ENCODE peak calls at places on chromosome 4, in six cellular contexts. One of them, this sample, is unnamed.

GRCh38 chr4:17165256-17165655 is 266.8 kb upstream of the LDB2 start:
- DNase-seq in fibroblast of mammary gland: peak; percentile 72
- DNase-seq in pancreas: no peak
- DNase-seq in chondrocyte: no peak
- DNase-seq in AG04450: no peak
- DNase-seq in astrocyte of the spinal cord: no peak
- DNase-seq in this sample: no peak

GRCh38 chr4:78781086-78781630 is 5.0 kb downstream of the BMP2K start:
- DNase-seq in fibroblast of mammary gland: peak; percentile 23
- DNase-seq in pancreas: no peak
- DNase-seq in chondrocyte: no peak
- DNase-seq in AG04450: no peak
- DNase-seq in astrocyte of the spinal cord: no peak
- DNase-seq in this sample: no peak

GRCh38 chr4:164307262-164307661 is 446.7 kb upstream of the SMIM31 start:
- DNase-seq in fibroblast of mammary gland: no peak
- DNase-seq in pancreas: no peak
- DNase-seq in chondrocyte: no peak
- DNase-seq in AG04450: no peak
- DNase-seq in astrocyte of the spinal cord: no peak
- DNase-seq in this sample: no peak

GRCh38 chr4:79700356-79700755 is 292.3 kb upstream of the GK2 start:
- DNase-seq in fibroblast of mammary gland: no peak
- DNase-seq in pancreas: no peak
- DNase-seq in chondrocyte: no peak
- DNase-seq in AG04450: no peak
- DNase-seq in astrocyte of the spinal cord: no peak
- DNase-seq in this sample: no peak

GRCh38 chr4:4182835-4183568 is 43.7 kb downstream of the OTOP1 start:
- DNase-seq in fibroblast of mammary gland: peak; percentile 10
- DNase-seq in pancreas: no peak
- DNase-seq in chondrocyte: no peak
- DNase-seq in AG04450: no peak
- DNase-seq in astrocyte of the spinal cord: no peak
- DNase-seq in this sample: no peak

GRCh38 chr4:112448211-112448745 is 67.7 kb downstream of the NEUROG2 start:
- DNase-seq in fibroblast of mammary gland: peak; percentile 18
- DNase-seq in pancreas: no peak
- DNase-seq in chondrocyte: no peak
- DNase-seq in AG04450: no peak
- DNase-seq in astrocyte of the spinal cord: no peak
- DNase-seq in this sample: no peak

GRCh38 chr4:129362685-129363274 is 266.8 kb downstream of the C4orf33 start:
- DNase-seq in fibroblast of mammary gland: peak; percentile 80
- DNase-seq in pancreas: no peak
- DNase-seq in chondrocyte: no peak
- DNase-seq in AG04450: peak; percentile 37
- DNase-seq in astrocyte of the spinal cord: peak; percentile 79
- DNase-seq in this sample: no peak

GRCh38 chr4:165378763-165379631 is at the start of gene CPE:
- DNase-seq in fibroblast of mammary gland: peak; percentile 63
- DNase-seq in pancreas: peak; percentile 93
- DNase-seq in chondrocyte: peak; percentile 96
- DNase-seq in AG04450: no peak
- DNase-seq in astrocyte of the spinal cord: peak; percentile 83
- DNase-seq in this sample: peak; percentile 85

GRCh38 chr4:7226993-7227392 is 34.7 kb downstream of the SORCS2 start:
- DNase-seq in fibroblast of mammary gland: no peak
- DNase-seq in pancreas: no peak
- DNase-seq in chondrocyte: no peak
- DNase-seq in AG04450: no peak
- DNase-seq in astrocyte of the spinal cord: no peak
- DNase-seq in this sample: no peak

GRCh38 chr4:187172340-187172761 is 448.7 kb upstream of the FAT1 start:
- DNase-seq in fibroblast of mammary gland: peak; percentile 78
- DNase-seq in pancreas: no peak
- DNase-seq in chondrocyte: no peak
- DNase-seq in AG04450: no peak
- DNase-seq in astrocyte of the spinal cord: peak; percentile 52
- DNase-seq in this sample: no peak

GRCh38 chr4:55754754-55755350 is 64.7 kb upstream of the EXOC1L start:
- DNase-seq in fibroblast of mammary gland: peak; percentile 80
- DNase-seq in pancreas: no peak
- DNase-seq in chondrocyte: no peak
- DNase-seq in AG04450: no peak
- DNase-seq in astrocyte of the spinal cord: peak; percentile 47
- DNase-seq in this sample: no peak

DNA sequence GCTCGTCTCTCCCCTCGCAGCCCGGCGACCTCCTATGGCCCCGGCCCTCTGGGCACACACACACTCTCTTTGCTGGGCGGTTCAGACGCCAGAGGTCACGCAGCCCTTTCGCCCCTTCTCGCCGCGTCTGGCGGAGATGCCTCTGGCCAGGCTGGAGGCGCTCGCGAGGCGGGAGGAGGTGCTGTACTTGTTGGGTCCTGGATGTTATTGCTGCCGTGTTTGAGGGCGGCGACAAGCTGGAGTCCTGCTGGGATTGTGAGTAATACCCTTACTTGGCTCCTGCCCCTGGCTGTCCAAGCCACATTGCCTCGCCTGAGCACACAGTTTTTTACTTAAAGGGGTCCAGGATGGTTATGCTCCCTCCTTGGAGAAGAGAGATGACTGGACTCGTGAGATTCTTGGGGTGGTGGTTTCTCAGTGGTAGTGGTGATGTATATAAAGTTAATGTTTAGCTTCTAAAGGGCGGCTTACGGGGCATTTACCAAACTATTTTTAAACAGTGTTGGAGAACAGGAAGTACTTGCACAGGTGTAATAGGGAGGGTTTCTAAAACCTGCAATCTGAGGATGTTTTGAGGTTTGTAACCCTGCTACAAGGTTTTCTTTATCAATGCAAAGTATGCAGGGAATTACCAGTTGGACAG is 572 bp downstream of the USP53 start:
- DNase-seq in fibroblast of mammary gland: peak; percentile 95
- DNase-seq in pancreas: peak; percentile 93
- DNase-seq in chondrocyte: peak; percentile 96
- DNase-seq in AG04450: peak; percentile 75
- DNase-seq in astrocyte of the spinal cord: peak; percentile 97
- DNase-seq in this sample: peak; percentile 94
- TF ChIP-seq CTCF in fibroblast of mammary gland: peak; percentile 34
- TF ChIP-seq CTCF in pancreas: no peak
- TF ChIP-seq CTCF in chondrocyte: peak; percentile 73
- TF ChIP-seq CTCF in AG04450: peak; percentile 42
- TF ChIP-seq CTCF in astrocyte of the spinal cord: peak; percentile 55
- TF ChIP-seq CTCF in this sample: no peak

GRCh38 chr4:57064811-57065711 is 45.1 kb downstream of the IGFBP7 start:
- DNase-seq in fibroblast of mammary gland: peak; percentile 96
- DNase-seq in pancreas: no peak
- DNase-seq in chondrocyte: no peak
- DNase-seq in AG04450: peak; percentile 84
- DNase-seq in astrocyte of the spinal cord: peak; percentile 96
- DNase-seq in this sample: no peak
- TF ChIP-seq CTCF in fibroblast of mammary gland: no peak
- TF ChIP-seq CTCF in pancreas: no peak
- TF ChIP-seq CTCF in chondrocyte: peak; percentile 31
- TF ChIP-seq CTCF in AG04450: no peak
- TF ChIP-seq CTCF in astrocyte of the spinal cord: no peak
- TF ChIP-seq CTCF in this sample: no peak

GRCh38 chr4:2281575-2282343 is 19.9 kb upstream of the MXD4 start:
- DNase-seq in fibroblast of mammary gland: no peak
- DNase-seq in pancreas: peak; percentile 16
- DNase-seq in chondrocyte: no peak
- DNase-seq in AG04450: no peak
- DNase-seq in astrocyte of the spinal cord: no peak
- DNase-seq in this sample: peak; percentile 90

GRCh38 chr4:2277956-2278355 is 16.0 kb upstream of the MXD4 start:
- DNase-seq in fibroblast of mammary gland: no peak
- DNase-seq in pancreas: no peak
- DNase-seq in chondrocyte: no peak
- DNase-seq in AG04450: no peak
- DNase-seq in astrocyte of the spinal cord: no peak
- DNase-seq in this sample: peak; percentile 12

GRCh38 chr4:2284161-2284933 is 22.4 kb upstream of the MXD4 start:
- DNase-seq in fibroblast of mammary gland: no peak
- DNase-seq in pancreas: peak; percentile 32
- DNase-seq in chondrocyte: no peak
- DNase-seq in AG04450: no peak
- DNase-seq in astrocyte of the spinal cord: no peak
- DNase-seq in this sample: peak; percentile 66

GRCh38 chr4:2283199-2283711 is 21.3 kb upstream of the MXD4 start:
- DNase-seq in fibroblast of mammary gland: no peak
- DNase-seq in pancreas: no peak
- DNase-seq in chondrocyte: no peak
- DNase-seq in AG04450: no peak
- DNase-seq in astrocyte of the spinal cord: no peak
- DNase-seq in this sample: peak; percentile 1

DNA sequence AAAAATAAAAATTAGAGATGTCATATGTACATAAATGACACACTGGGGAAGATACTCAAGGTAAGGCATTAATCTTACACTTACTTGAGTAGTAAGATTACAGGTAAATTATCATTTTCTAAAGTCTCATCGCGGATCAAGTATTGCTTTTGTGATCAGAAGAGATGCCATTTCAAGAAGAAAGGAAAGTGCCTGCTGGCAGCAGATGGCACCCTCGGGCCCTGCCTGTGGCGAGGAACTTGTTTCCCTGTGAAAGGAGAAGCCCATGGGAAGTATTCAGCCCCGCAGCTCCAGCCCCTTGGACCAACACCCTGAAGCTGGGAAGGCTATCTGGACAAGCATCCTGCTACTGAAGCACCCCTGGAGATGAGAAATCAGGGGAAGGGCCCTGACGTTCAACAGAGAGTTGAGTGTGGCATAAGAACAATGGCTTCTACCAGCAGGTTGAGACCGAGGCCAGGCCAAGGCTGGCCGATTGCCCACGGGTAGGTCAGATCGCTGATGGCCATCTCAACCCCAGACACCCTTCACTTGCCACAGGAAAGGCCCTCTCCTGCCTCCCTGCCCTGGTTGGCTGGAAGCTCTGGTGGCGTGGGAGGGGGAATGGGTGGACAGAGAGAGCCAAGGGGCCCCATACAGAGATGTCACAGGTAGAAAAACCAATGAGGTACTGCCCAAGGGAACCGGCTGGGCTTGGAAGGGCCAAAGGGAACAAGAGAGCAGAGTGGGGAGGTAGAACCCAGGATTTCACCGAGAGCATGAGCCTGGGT is 18.8 kb upstream of the MXD4 start:
- DNase-seq in fibroblast of mammary gland: no peak
- DNase-seq in pancreas: peak; percentile 32
- DNase-seq in chondrocyte: no peak
- DNase-seq in AG04450: no peak
- DNase-seq in astrocyte of the spinal cord: no peak
- DNase-seq in this sample: peak; percentile 69
- TF ChIP-seq CTCF in fibroblast of mammary gland: peak; percentile 5
- TF ChIP-seq CTCF in pancreas: no peak
- TF ChIP-seq CTCF in chondrocyte: peak; percentile 58
- TF ChIP-seq CTCF in AG04450: no peak
- TF ChIP-seq CTCF in astrocyte of the spinal cord: no peak
- TF ChIP-seq CTCF in this sample: no peak

GRCh38 chr4:118798658-118799057 is 37.3 kb downstream of the SEC24D start:
- DNase-seq in fibroblast of mammary gland: no peak
- DNase-seq in pancreas: no peak
- DNase-seq in chondrocyte: no peak
- DNase-seq in AG04450: no peak
- DNase-seq in astrocyte of the spinal cord: no peak
- DNase-seq in this sample: no peak
- TF ChIP-seq CTCF in fibroblast of mammary gland: peak; percentile 16
- TF ChIP-seq CTCF in pancreas: peak; percentile 10
- TF ChIP-seq CTCF in chondrocyte: peak; percentile 52
- TF ChIP-seq CTCF in AG04450: peak; percentile 9
- TF ChIP-seq CTCF in astrocyte of the spinal cord: peak; percentile 17
- TF ChIP-seq CTCF in this sample: no peak

DNA sequence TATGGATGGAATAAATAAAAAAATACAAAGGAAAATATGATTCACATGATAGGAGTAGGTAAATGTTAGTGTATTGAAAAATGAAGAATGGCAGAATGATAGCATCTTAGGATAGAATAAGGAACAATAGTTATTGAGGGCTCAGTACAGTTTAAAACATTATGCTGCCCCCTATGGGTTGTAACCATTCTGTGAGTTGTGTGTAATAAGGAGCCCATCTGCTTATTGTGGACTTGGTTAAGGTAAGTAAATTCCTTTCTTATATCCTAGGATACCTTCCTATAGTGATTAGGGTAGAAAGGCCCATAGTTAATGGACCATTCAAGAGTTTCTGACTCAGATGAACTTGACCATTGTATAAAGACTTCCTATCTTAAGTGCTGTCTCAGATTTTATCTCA is 195.8 kb downstream of the PDHA2 start:
- DNase-seq in fibroblast of mammary gland: peak; percentile 19
- DNase-seq in pancreas: no peak
- DNase-seq in chondrocyte: no peak
- DNase-seq in AG04450: no peak
- DNase-seq in astrocyte of the spinal cord: no peak
- DNase-seq in this sample: no peak
- TF ChIP-seq CTCF in fibroblast of mammary gland: peak; percentile 21
- TF ChIP-seq CTCF in pancreas: no peak
- TF ChIP-seq CTCF in chondrocyte: peak; percentile 70
- TF ChIP-seq CTCF in AG04450: peak; percentile 16
- TF ChIP-seq CTCF in astrocyte of the spinal cord: peak; percentile 14
- TF ChIP-seq CTCF in this sample: no peak

GRCh38 chr4:5980436-5981155 is 37.6 kb downstream of the C4orf50 start:
- DNase-seq in fibroblast of mammary gland: peak; percentile 5
- DNase-seq in pancreas: no peak
- DNase-seq in chondrocyte: no peak
- DNase-seq in AG04450: no peak
- DNase-seq in astrocyte of the spinal cord: no peak
- DNase-seq in this sample: no peak
- TF ChIP-seq CTCF in fibroblast of mammary gland: peak; percentile 8
- TF ChIP-seq CTCF in pancreas: no peak
- TF ChIP-seq CTCF in chondrocyte: no peak
- TF ChIP-seq CTCF in AG04450: no peak
- TF ChIP-seq CTCF in astrocyte of the spinal cord: no peak
- TF ChIP-seq CTCF in this sample: no peak

GRCh38 chr4:169619958-169620845 is at the start of gene CLCN3:
- DNase-seq in fibroblast of mammary gland: peak; percentile 96
- DNase-seq in pancreas: peak; percentile 99
- DNase-seq in chondrocyte: peak; percentile 99
- DNase-seq in AG04450: peak; percentile 81
- DNase-seq in astrocyte of the spinal cord: peak; percentile 98
- DNase-seq in this sample: peak; percentile 100
- TF ChIP-seq CTCF in fibroblast of mammary gland: no peak
- TF ChIP-seq CTCF in pancreas: no peak
- TF ChIP-seq CTCF in chondrocyte: no peak
- TF ChIP-seq CTCF in AG04450: no peak
- TF ChIP-seq CTCF in astrocyte of the spinal cord: peak; percentile 4
- TF ChIP-seq CTCF in this sample: peak; percentile 14

GRCh38 chr4:94171616-94172015 is 36.0 kb upstream of the SMARCAD1 start:
- DNase-seq in fibroblast of mammary gland: peak; percentile 4
- DNase-seq in pancreas: no peak
- DNase-seq in chondrocyte: no peak
- DNase-seq in AG04450: no peak
- DNase-seq in astrocyte of the spinal cord: no peak
- DNase-seq in this sample: no peak
- TF ChIP-seq CTCF in fibroblast of mammary gland: peak; percentile 42
- TF ChIP-seq CTCF in pancreas: no peak
- TF ChIP-seq CTCF in chondrocyte: peak; percentile 68
- TF ChIP-seq CTCF in AG04450: peak; percentile 49
- TF ChIP-seq CTCF in astrocyte of the spinal cord: peak; percentile 33
- TF ChIP-seq CTCF in this sample: no peak